ENCODE peak calls at places on chromosomes 13 and 19, in seven cellular contexts. G is GM04503; R is activated T-helper 2 cell treated with anti-CD3 and anti-CD28 coated beads, Interferon-gamma antibody, Interleukin-2, Interleukin-4, amounts not matched to agents 10 μg/mL and 5 μg/mL and 100 μg/mL, durations not matched to agents 14 hours and 24 hours and 36 hours; C is activated CD8-positive, alpha-beta memory T cell treated with anti-CD3 and anti-CD28 coated beads for 48 hours; O is stimulated activated CD8-positive, alpha-beta memory T cell treated with anti-CD3 and anti-CD28 coated beads, Interleukin-4, amount 100 ng/mL, for 4 hours; W is right lobe of liver; K is AG10803. T is an unnamed sample.

GRCh38 chr13:110330491-110331001 is 23.5 kb downstream of the COL4A2 start:
- DNase-seq in G (peak), R (no peak), C (no peak), O (no peak), W (no peak), K (peak), T (peak)

GRCh38 chr19:4971816-4972495 is 3.0 kb downstream of the KDM4B start:
- DNase-seq in G (no peak), R (no peak), C (no peak), O (no peak), W (no peak), K (no peak), T (no peak)

GRCh38 chr13:27276188-27276587 is 5.6 kb downstream of the RASL11A start:
- DNase-seq in G (peak), R (no peak), C (no peak), O (no peak), W (no peak), K (peak), T (no peak)

GRCh38 chr13:44049546-44049945 is 169.8 kb downstream of the LACC1 start:
- DNase-seq in G (no peak), R (no peak), C (no peak), O (no peak), W (no peak), K (no peak), T (no peak)

GRCh38 chr13:30715357-30715756 is 20.0 kb upstream of the ALOX5AP start:
- DNase-seq in G (no peak), R (no peak), C (no peak), O (no peak), W (no peak), K (no peak), T (no peak)

GRCh38 chr19:30453768-30454167 is 81.6 kb downstream of the ZNF536 start:
- DNase-seq in G (no peak), R (no peak), C (no peak), O (no peak), W (no peak), K (no peak), T (no peak)

GRCh38 chr19:46821512-46822359 is 28.9 kb downstream of the AP2S1 start:
- DNase-seq in G (no peak), R (peak), C (peak), O (peak), W (no peak), K (no peak), T (peak)

GRCh38 chr19:1040476-1041271 is 767 bp downstream of the ABCA7 start:
- DNase-seq in G (peak), R (peak), C (peak), O (peak), W (peak), K (peak), T (peak)

GRCh38 chr19:31727536-31727935 is 378.3 kb upstream of the TSHZ3 start:
- DNase-seq in G (no peak), R (no peak), C (no peak), O (no peak), W (no peak), K (no peak), T (no peak)

GRCh38 chr13:99176309-99177276 is 24.1 kb upstream of the UBAC2 start:
- DNase-seq in G (no peak), R (peak), C (peak), O (peak), W (peak), K (peak), T (peak)

GRCh38 chr13:40764587-40765403 is 6.2 kb downstream of the MRPS31 start:
- DNase-seq in G (no peak), R (no peak), C (no peak), O (no peak), W (peak), K (peak), T (peak)

GRCh38 chr19:38852231-38853044 is 2.7 kb upstream of the HNRNPL start:
- DNase-seq in G (no peak), R (peak), C (no peak), O (peak), W (peak), K (peak), T (peak)

GRCh38 chr13:77337159-77337558 is 10.3 kb upstream of the MYCBP2 start:
- DNase-seq in G (no peak), R (no peak), C (no peak), O (no peak), W (no peak), K (no peak), T (no peak)

GRCh38 chr13:42762917-42763316 is 18.5 kb upstream of the FAM216B start:
- DNase-seq in G (peak), R (no peak), C (no peak), O (no peak), W (no peak), K (peak), T (peak)

GRCh38 chr19:17041994-17042393 is 15.4 kb upstream of the CPAMD8 start:
- DNase-seq in G (no peak), R (no peak), C (no peak), O (no peak), W (peak), K (peak), T (peak)

GRCh38 chr19:57406516-57407123 is 4.3 kb upstream of the ZNF17 start:
- DNase-seq in G (no peak), R (peak), C (peak), O (peak), W (peak), K (peak), T (peak)

GRCh38 chr13:110714798-110715394 is 1.4 kb downstream of the ING1 start:
- DNase-seq in G (no peak), R (peak), C (no peak), O (no peak), W (peak), K (no peak), T (peak)

GRCh38 chr19:16223746-16224145 is 26.0 kb downstream of the AP1M1 start:
- DNase-seq in G (no peak), R (no peak), C (no peak), O (no peak), W (no peak), K (no peak), T (no peak)

GRCh38 chr13:74197686-74198085 is 63.5 kb upstream of the KLF12 start:
- DNase-seq in G (no peak), R (no peak), C (no peak), O (no peak), W (no peak), K (no peak), T (no peak)

GRCh38 chr13:91313103-91313502 is 34.4 kb upstream of the MIR17HG start:
- DNase-seq in G (no peak), R (no peak), C (no peak), O (no peak), W (no peak), K (peak), T (peak)

GRCh38 chr13:21478881-21479808 is 20.0 kb upstream of the ZDHHC20 start:
- DNase-seq in G (peak), R (no peak), C (no peak), O (no peak), W (no peak), K (peak), T (peak)

GRCh38 chr13:27461940-27462584 is 11.7 kb upstream of the MTIF3 start:
- DNase-seq in G (no peak), R (no peak), C (no peak), O (no peak), W (no peak), K (peak), T (no peak)

GRCh38 chr19:18785179-18786124 is 5.7 kb downstream of the COMP start:
- DNase-seq in G (no peak), R (peak), C (peak), O (peak), W (peak), K (peak), T (no peak)

GRCh38 chr19:40674291-40674690 is 16.2 kb downstream of the NUMBL start:
- DNase-seq in G (no peak), R (no peak), C (no peak), O (no peak), W (no peak), K (no peak), T (peak)

GRCh38 chr13:23411706-23412105 is 21.8 kb downstream of the SACS start:
- DNase-seq in G (no peak), R (no peak), C (no peak), O (no peak), W (no peak), K (no peak), T (no peak)